ENCODE peak calls at places on chromosomes 5 and 9, in five cellular contexts. B is GM10248, X is lung, I is WTC11, L is brain microvascular endothelial cell. M is an unnamed sample.

GRCh38 chr5:73282383-73282782 is 109.4 kb downstream of the TMEM174 start:
- DNase-seq in B (no peak), X (no peak), I (no peak), L (no peak), M (no peak)

GRCh38 chr5:66247176-66247960 is 103.3 kb downstream of the SREK1 start:
- DNase-seq in B (no peak), X (no peak), I (no peak), L (peak), M (no peak)

GRCh38 chr9:3908731-3909130 is 382.9 kb upstream of the RFX3 start:
- DNase-seq in B (no peak), X (no peak), I (no peak), L (no peak), M (no peak)

GRCh38 chr5:102561894-102562760 is 63.3 kb upstream of the SLCO6A1 start:
- DNase-seq in B (no peak), X (no peak), I (peak), L (peak), M (no peak)

GRCh38 chr9:136054798-136055714 is 40.0 kb downstream of the NACC2 start:
- DNase-seq in B (no peak), X (no peak), I (no peak), L (no peak), M (no peak)

GRCh38 chr5:150703767-150704166 is 2.9 kb upstream of the RBM22 start:
- DNase-seq in B (no peak), X (no peak), I (no peak), L (no peak), M (peak)

GRCh38 chr5:159764283-159764927 is 151.9 kb upstream of the ADRA1B start:
- DNase-seq in B (no peak), X (no peak), I (no peak), L (peak), M (no peak)

GRCh38 chr9:79524266-79524665 is 47.5 kb upstream of the TLE4 start:
- DNase-seq in B (no peak), X (no peak), I (no peak), L (peak), M (no peak)

GRCh38 chr5:16179936-16180788 is 571 bp upstream of the MARCHF11 start:
- DNase-seq in B (no peak), X (no peak), I (peak), L (no peak), M (no peak)

GRCh38 chr5:13249854-13250253 is 694.6 kb downstream of the DNAH5 start:
- DNase-seq in B (no peak), X (no peak), I (no peak), L (no peak), M (no peak)

GRCh38 chr9:35258665-35259474 is 97.1 kb downstream of the UNC13B start:
- DNase-seq in B (peak), X (peak), I (peak), L (peak), M (no peak)

GRCh38 chr5:134177197-134178171 is 734 bp upstream of the SKP1 start:
- DNase-seq in B (no peak), X (peak), I (no peak), L (peak), M (no peak)

GRCh38 chr5:41157272-41157671 is 56.1 kb downstream of the C6 start:
- DNase-seq in B (no peak), X (no peak), I (no peak), L (no peak), M (no peak)

GRCh38 chr5:147339313-147339712 is 104.5 kb downstream of the STK32A start:
- DNase-seq in B (no peak), X (no peak), I (no peak), L (no peak), M (no peak)

GRCh38 chr5:149366169-149366750 is 8.4 kb downstream of the PCYOX1L start:
- DNase-seq in B (no peak), X (no peak), I (no peak), L (no peak), M (no peak)

GRCh38 chr5:83844320-83845068 is 123.8 kb upstream of the HAPLN1 start:
- DNase-seq in B (peak), X (no peak), I (no peak), L (peak), M (no peak)

GRCh38 chr5:138725153-138725884 is 27.9 kb upstream of the CTNNA1 start:
- DNase-seq in B (no peak), X (peak), I (peak), L (peak), M (no peak)

GRCh38 chr9:99377790-99378775 is 156.0 kb downstream of the SEC61B start:
- DNase-seq in B (no peak), X (no peak), I (no peak), L (peak), M (no peak)

GRCh38 chr9:5041390-5042115 is 56.5 kb downstream of the JAK2 start:
- DNase-seq in B (no peak), X (no peak), I (no peak), L (no peak), M (no peak)

GRCh38 chr5:428219-428618 is 14.8 kb upstream of the EXOC3 start:
- DNase-seq in B (no peak), X (no peak), I (no peak), L (no peak), M (peak)

GRCh38 chr5:40578501-40579451 is 100.9 kb upstream of the PTGER4 start:
- DNase-seq in B (no peak), X (no peak), I (no peak), L (peak), M (peak)

GRCh38 chr9:88529496-88529895 is 5.5 kb upstream of the NXNL2 start:
- DNase-seq in B (no peak), X (no peak), I (no peak), L (no peak), M (no peak)

GRCh38 chr9:8730618-8731017 is 931.0 kb upstream of the DMAC1 start:
- DNase-seq in B (no peak), X (no peak), I (no peak), L (no peak), M (no peak)

GRCh38 chr5:165187815-165188214 is 1682.4 kb downstream of the MAT2B start:
- DNase-seq in B (no peak), X (no peak), I (no peak), L (no peak), M (no peak)

GRCh38 chr5:131164161-131164930 is 710 bp downstream of the HINT1 start:
- DNase-seq in B (peak), X (peak), I (peak), L (peak), M (peak)
- TF ChIP-seq CTCF in B (peak), X (no peak), I (no peak), L (no peak), M (peak)

DNA sequence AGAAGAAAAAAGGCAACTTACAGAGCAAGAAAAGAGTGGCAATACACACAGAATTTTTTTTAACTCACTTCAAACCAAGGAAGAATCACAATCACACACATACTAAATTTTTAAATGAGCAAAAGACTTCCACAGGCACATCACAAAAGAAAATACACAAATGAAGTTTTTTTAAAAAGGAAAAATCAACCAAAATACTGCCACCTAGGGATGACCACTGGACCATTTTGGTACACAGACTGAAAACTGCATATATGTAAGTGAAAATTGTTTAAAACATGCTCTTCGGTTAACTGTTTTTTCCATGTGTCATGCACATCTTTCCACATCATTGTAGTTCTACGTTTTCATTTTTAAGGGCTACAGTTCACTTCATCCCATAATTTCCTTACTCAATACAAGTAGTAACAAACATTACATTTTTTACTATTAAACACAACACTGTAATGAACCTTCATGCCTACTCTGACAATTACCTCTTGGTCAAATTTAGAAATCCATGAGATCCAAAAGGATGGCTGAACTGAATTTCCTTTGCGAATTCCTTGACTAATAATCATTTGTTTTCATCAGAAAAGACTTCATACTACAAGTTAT is 79.0 kb downstream of the FBXW11 start:
- DNase-seq in B (no peak), X (no peak), I (no peak), L (no peak), M (no peak)
- TF ChIP-seq CTCF in B (no peak), X (no peak), I (no peak), L (peak), M (peak)

DNA sequence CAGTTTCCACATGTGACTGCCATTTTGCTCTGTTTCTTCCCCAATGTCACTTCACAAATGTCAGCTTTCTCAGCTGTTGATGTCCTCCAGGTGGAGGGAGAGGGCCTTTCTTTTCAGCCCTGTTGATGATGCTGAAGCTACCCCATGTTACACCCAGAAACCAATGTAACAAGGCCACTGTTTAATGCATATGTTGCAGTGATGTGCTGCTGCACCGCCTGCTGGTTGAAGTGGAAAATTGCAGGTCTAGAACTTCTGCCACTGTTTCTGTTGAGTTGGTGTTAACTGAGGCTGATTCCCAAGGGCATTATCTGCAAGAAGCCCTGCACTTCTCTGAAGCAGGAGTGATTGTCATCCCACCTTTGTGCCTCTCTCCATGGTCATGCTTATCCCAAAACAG is 428.4 kb downstream of the KDM4C start:
- DNase-seq in B (no peak), X (no peak), I (peak), L (peak), M (no peak)
- TF ChIP-seq CTCF in B (peak), X (no peak), I (peak), L (peak), M (peak)

DNA sequence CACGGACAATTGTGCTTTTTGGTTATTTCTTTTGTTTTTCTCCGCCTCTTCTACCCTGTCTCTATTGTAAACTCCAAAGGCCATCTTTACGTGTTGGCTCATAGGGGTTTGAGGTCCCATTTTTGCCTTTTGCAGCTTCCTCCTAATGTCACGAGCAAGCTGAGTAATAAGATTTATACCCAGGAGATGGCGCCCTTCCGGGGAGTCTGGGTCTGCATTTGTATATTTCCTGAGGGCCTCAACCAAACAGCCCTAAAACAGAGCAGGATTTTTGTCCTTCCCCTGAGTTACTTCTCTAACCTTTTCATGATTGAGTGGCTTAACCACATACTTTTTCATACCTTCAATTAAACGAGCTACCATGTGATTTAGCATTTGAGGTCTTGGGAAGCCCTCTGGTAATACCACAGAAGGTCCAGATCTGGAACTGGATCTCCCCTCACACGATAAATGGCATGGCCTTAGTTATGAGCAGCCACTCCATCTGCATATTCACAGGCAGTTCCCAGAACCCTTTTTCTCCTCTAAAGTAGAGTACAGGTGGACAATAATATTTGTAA is 11.2 kb upstream of the CFAP95 start:
- DNase-seq in B (peak), X (no peak), I (peak), L (no peak), M (no peak)
- TF ChIP-seq CTCF in B (no peak), X (no peak), I (no peak), L (peak), M (peak)

DNA sequence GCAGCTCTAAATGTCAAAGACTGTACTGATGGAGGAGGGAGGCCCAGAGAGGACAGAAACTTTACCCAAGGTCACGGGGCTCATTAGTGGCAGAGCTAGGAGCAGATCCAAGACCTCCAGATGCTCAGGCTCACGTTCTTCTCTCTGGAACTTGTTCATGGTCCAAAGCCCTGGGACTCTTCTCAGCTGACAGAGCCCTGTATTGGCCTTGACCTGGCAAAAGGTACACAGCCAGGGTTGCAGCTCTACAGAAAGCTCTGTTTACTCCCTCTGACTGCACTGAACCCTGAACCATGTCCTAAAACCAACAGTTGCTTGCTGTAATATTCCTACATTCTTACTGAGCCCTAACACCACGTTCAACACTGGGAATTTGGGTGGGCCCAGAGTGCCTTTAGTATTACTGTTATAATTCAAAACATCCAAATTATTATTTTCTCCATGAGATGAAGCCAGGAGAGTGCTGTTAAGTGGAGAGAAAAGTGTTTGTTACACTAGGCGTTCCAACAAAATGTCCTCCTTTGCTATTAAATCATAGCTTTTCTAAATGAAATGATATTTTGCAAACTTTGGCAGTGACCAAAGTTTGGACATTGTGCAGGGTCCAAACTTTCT is 602.4 kb upstream of the CLINT1 start:
- DNase-seq in B (no peak), X (no peak), I (no peak), L (no peak), M (no peak)
- TF ChIP-seq CTCF in B (no peak), X (no peak), I (no peak), L (no peak), M (no peak)

GRCh38 chr5:179870952-179871351 is 12.3 kb upstream of the MRNIP start:
- DNase-seq in B (no peak), X (no peak), I (no peak), L (no peak), M (no peak)

GRCh38 chr5:179869641-179870402 is 11.2 kb upstream of the MRNIP start:
- DNase-seq in B (no peak), X (no peak), I (no peak), L (no peak), M (no peak)

GRCh38 chr5:179871506-179871905 is 12.9 kb upstream of the MRNIP start:
- DNase-seq in B (no peak), X (no peak), I (no peak), L (no peak), M (no peak)

GRCh38 chr5:179869101-179869500 is 10.5 kb upstream of the MRNIP start:
- DNase-seq in B (no peak), X (no peak), I (no peak), L (no peak), M (peak)

DNA sequence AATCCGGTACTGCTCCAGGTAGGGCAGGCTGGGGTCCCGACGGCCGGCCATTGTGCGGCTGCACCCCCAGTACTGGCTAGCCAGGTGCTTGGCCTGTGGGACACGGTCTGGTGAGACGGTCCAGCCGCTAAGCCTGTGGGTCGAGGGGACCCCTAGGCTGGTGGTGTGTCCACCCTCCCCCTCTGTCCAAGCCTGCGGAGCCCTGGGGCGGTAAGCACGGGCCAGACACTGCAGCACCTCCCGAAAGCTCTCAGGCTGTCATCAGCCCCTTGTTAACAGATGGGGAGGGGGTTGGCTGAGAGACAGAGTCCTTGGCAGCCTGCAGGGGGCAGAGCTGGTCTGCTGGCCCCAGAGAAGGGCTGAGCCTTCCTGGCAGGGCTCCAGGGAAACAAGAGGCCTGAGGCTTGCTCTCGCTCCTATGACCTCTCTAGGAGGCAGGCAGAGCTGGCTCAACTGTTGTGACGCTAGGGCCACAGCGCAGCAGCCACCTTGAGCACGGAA is 11.8 kb upstream of the MRNIP start:
- DNase-seq in B (no peak), X (peak), I (no peak), L (peak), M (no peak)
- TF ChIP-seq CTCF in B (peak), X (no peak), I (no peak), L (peak), M (no peak)

DNA sequence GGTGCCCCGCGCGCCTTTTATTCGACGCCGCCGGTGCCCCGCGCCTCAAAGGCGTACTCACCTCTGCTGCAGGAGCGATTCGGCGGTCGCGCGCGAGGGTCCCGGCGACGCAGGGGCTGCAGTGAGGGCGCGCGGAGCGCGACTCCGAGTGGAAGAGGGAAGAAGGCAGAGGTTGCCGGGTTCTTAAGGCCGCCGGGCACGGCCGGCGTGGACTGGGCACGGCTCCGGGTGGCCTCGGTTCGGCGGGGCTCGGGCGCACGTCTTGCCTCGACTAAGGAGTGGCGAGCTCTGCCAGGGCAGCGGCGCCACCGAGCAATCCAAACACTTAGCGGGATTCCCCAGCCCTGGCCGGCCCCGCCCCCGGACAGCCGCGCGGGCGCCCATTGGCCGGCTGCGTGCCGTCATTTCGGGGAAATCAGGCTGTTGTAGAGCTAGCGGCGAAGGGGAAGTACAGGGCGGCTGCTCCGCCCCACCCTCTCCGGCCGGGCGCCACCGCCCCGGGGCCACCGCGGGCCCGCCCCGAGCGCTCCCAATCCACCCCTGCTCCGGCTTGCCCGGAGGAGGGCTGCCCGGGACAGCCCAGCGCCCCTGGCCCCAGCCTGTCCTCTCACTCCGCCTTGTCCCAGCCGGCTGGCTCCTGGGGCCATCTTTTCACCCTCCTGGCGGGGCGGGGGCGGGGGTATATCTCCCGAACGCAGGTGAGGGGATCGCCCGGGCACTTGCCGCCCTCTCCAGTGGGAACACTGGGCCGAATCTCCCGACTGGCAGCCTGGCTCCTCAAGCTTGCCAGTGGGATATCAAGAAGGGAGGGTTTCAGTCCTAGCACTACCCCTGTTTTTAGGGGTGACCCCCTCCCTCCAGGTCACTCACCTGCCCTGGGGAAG is at the start of gene IRF1:
- DNase-seq in B (peak), X (peak), I (peak), L (peak), M (peak)
- TF ChIP-seq CTCF in B (peak), X (no peak), I (no peak), L (no peak), M (no peak)

DNA sequence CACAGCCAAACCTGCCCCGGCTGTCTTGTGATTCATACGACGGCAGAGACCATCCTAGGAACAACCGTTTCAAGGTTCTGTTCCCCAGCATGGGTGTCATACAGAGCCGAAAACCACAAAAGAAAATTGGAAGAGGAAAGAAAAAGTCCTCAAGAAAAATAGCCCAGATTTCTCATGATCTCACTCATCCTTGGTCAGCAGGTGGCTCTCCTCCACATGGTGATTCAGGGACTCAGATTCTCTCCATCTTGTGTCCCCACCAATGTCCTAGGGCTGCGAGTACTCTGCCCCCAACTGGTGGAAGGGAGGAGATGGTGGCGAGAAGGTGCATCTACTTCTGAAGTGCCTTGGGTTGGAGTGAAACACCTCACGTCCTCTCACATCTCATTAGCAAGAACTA is 25.6 kb downstream of the PDZD2 start:
- DNase-seq in B (peak), X (no peak), I (peak), L (no peak), M (no peak)
- TF ChIP-seq CTCF in B (no peak), X (no peak), I (no peak), L (peak), M (no peak)

DNA sequence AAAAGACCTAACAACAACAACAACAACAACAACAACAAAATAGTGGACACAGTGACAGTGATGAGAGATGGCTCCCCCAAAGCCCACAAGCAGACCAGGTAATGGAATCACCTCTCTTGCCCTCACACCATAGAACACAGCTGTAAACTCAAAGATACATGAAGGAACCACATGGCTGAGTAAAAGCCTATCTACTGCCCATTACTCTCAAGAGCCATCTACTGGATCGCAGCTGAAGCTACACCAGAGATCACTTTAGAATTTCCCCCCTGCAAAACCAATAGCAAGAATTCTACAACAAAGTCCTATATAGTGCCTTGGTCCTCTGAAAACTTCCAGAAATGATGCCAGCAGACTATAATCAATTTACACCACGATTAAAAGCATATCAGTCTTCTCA is 1537.6 kb upstream of the CDH9 start:
- DNase-seq in B (no peak), X (no peak), I (no peak), L (peak), M (no peak)
- TF ChIP-seq CTCF in B (no peak), X (no peak), I (no peak), L (peak), M (no peak)